ENCODE peak calls at places on chromosomes 4 and X, in four cellular contexts. One of them, this sample, is unnamed.

GRCh38 chr4:89700766-89701165 is 136.2 kb downstream of the SNCA start:
- DNase-seq in tibial artery: no peak
- DNase-seq in sigmoid colon: no peak
- DNase-seq in CD8-positive, alpha-beta T cell: no peak
- DNase-seq in this sample: no peak

GRCh38 chr4:188915175-188915574 is 775.9 kb downstream of the TRIML1 start:
- DNase-seq in sigmoid colon: no peak
- DNase-seq in tibial artery: no peak
- DNase-seq in CD8-positive, alpha-beta T cell: no peak
- DNase-seq in this sample: no peak

GRCh38 chrX:71210829-71211228 is 12.2 kb upstream of the GJB1 start:
- DNase-seq in tibial artery: no peak
- DNase-seq in CD8-positive, alpha-beta T cell: no peak
- DNase-seq in sigmoid colon: no peak
- DNase-seq in this sample: no peak

GRCh38 chrX:121256653-121257052 is 209.2 kb downstream of the GLUD2 start:
- DNase-seq in tibial artery: no peak
- DNase-seq in sigmoid colon: no peak
- DNase-seq in CD8-positive, alpha-beta T cell: no peak
- DNase-seq in this sample: no peak

GRCh38 chrX:136755411-136755810 is 25.3 kb downstream of the ARHGEF6 start:
- DNase-seq in CD8-positive, alpha-beta T cell: no peak
- DNase-seq in tibial artery: no peak
- DNase-seq in sigmoid colon: no peak
- DNase-seq in this sample: no peak

GRCh38 chr4:186137193-186137792 is 32.8 kb downstream of the FAM149A start:
- DNase-seq in tibial artery: no peak
- DNase-seq in sigmoid colon: no peak
- DNase-seq in CD8-positive, alpha-beta T cell: no peak
- DNase-seq in this sample: no peak

GRCh38 chr4:37793562-37793961 is 32.9 kb upstream of the PGM2 start:
- DNase-seq in CD8-positive, alpha-beta T cell: no peak
- DNase-seq in tibial artery: no peak
- DNase-seq in sigmoid colon: no peak
- DNase-seq in this sample: no peak

GRCh38 chrX:144388738-144389137 is 504.9 kb downstream of the UBE2NL start:
- DNase-seq in CD8-positive, alpha-beta T cell: no peak
- DNase-seq in tibial artery: no peak
- DNase-seq in sigmoid colon: no peak
- DNase-seq in this sample: no peak

GRCh38 chrX:139559383-139560042 is 29.0 kb downstream of the F9 start:
- DNase-seq in tibial artery: no peak
- DNase-seq in CD8-positive, alpha-beta T cell: no peak
- DNase-seq in sigmoid colon: no peak
- DNase-seq in this sample: no peak

GRCh38 chr4:36244257-36245084 is at the start of gene ARAP2:
- DNase-seq in CD8-positive, alpha-beta T cell: peak; percentile 45
- DNase-seq in sigmoid colon: peak; percentile 67
- DNase-seq in tibial artery: peak; percentile 23
- DNase-seq in this sample: peak; percentile 67

GRCh38 chr4:148248824-148249223 is 193.4 kb downstream of the NR3C2 start:
- DNase-seq in tibial artery: no peak
- DNase-seq in CD8-positive, alpha-beta T cell: no peak
- DNase-seq in sigmoid colon: no peak
- DNase-seq in this sample: no peak

GRCh38 chr4:96343836-96344235 is 503.9 kb downstream of the PDHA2 start:
- DNase-seq in sigmoid colon: no peak
- DNase-seq in tibial artery: no peak
- DNase-seq in CD8-positive, alpha-beta T cell: no peak
- DNase-seq in this sample: no peak

GRCh38 chr4:98794565-98795205 is 134.2 kb downstream of the EIF4E start:
- DNase-seq in CD8-positive, alpha-beta T cell: no peak
- DNase-seq in tibial artery: no peak
- DNase-seq in sigmoid colon: no peak
- DNase-seq in this sample: no peak

GRCh38 chr4:7826176-7826908 is 113.3 kb downstream of the AFAP1 start:
- DNase-seq in CD8-positive, alpha-beta T cell: no peak
- DNase-seq in sigmoid colon: peak; percentile 60
- DNase-seq in tibial artery: no peak
- DNase-seq in this sample: no peak

GRCh38 chrX:12947545-12948235 is 27.2 kb upstream of the TMSB4X start:
- DNase-seq in tibial artery: no peak
- DNase-seq in sigmoid colon: no peak
- DNase-seq in CD8-positive, alpha-beta T cell: no peak
- DNase-seq in this sample: no peak

GRCh38 chr4:160406426-160406825 is 1303.5 kb downstream of the RAPGEF2 start:
- DNase-seq in sigmoid colon: no peak
- DNase-seq in CD8-positive, alpha-beta T cell: no peak
- DNase-seq in tibial artery: no peak
- DNase-seq in this sample: no peak

GRCh38 chrX:42123369-42123768 is 200.0 kb upstream of the CASK start:
- DNase-seq in sigmoid colon: no peak
- DNase-seq in tibial artery: no peak
- DNase-seq in CD8-positive, alpha-beta T cell: no peak
- DNase-seq in this sample: no peak

GRCh38 chr4:3719191-3719590 is 47.0 kb upstream of the ADRA2C start:
- DNase-seq in sigmoid colon: no peak
- DNase-seq in tibial artery: no peak
- DNase-seq in CD8-positive, alpha-beta T cell: no peak
- DNase-seq in this sample: no peak

GRCh38 chr4:929970-930625 is 2.0 kb downstream of the GAK start:
- DNase-seq in CD8-positive, alpha-beta T cell: no peak
- DNase-seq in sigmoid colon: no peak
- DNase-seq in tibial artery: no peak
- DNase-seq in this sample: no peak

GRCh38 chrX:153519569-153520285 is 2.3 kb downstream of the ATP2B3 start:
- DNase-seq in CD8-positive, alpha-beta T cell: no peak
- DNase-seq in tibial artery: no peak
- DNase-seq in sigmoid colon: no peak
- DNase-seq in this sample: no peak

GRCh38 chr4:147754037-147754445 is 22.2 kb downstream of the ARHGAP10 start:
- DNase-seq in sigmoid colon: no peak
- DNase-seq in CD8-positive, alpha-beta T cell: no peak
- DNase-seq in tibial artery: no peak
- DNase-seq in this sample: no peak

GRCh38 chr4:56907009-56907408 is 691 bp upstream of the REST start:
- DNase-seq in sigmoid colon: no peak
- DNase-seq in CD8-positive, alpha-beta T cell: no peak
- DNase-seq in tibial artery: no peak
- DNase-seq in this sample: no peak

GRCh38 chr4:5470318-5470889 is 238.0 kb downstream of the EVC2 start:
- DNase-seq in CD8-positive, alpha-beta T cell: no peak
- DNase-seq in tibial artery: no peak
- DNase-seq in sigmoid colon: no peak
- DNase-seq in this sample: peak; percentile 39

GRCh38 chr4:66574145-66574978 is 904.1 kb upstream of the EPHA5 start:
- DNase-seq in sigmoid colon: no peak
- DNase-seq in CD8-positive, alpha-beta T cell: no peak
- DNase-seq in tibial artery: no peak
- DNase-seq in this sample: no peak
- H3K27ac ChIP-seq in sigmoid colon: no peak overlapping the region
- H3K27ac ChIP-seq in CD8-positive, alpha-beta T cell: no peak overlapping the region
- H3K27ac ChIP-seq in tibial artery: no peak overlapping the region
- H3K27ac ChIP-seq in this sample: no peak overlapping the region

GRCh38 chr4:102593147-102593546 is 92.0 kb downstream of the NFKB1 start:
- DNase-seq in sigmoid colon: no peak
- DNase-seq in tibial artery: no peak
- DNase-seq in CD8-positive, alpha-beta T cell: no peak
- DNase-seq in this sample: no peak

GRCh38 chr4:102598759-102599379 is 97.7 kb downstream of the NFKB1 start:
- DNase-seq in tibial artery: no peak
- DNase-seq in sigmoid colon: no peak
- DNase-seq in CD8-positive, alpha-beta T cell: no peak
- DNase-seq in this sample: no peak

GRCh38 chr4:102589743-102590142 is 88.6 kb downstream of the NFKB1 start:
- DNase-seq in CD8-positive, alpha-beta T cell: no peak
- DNase-seq in sigmoid colon: no peak
- DNase-seq in tibial artery: no peak
- DNase-seq in this sample: no peak

GRCh38 chr4:102598102-102598758 is 97.1 kb downstream of the NFKB1 start:
- DNase-seq in sigmoid colon: no peak
- DNase-seq in CD8-positive, alpha-beta T cell: no peak
- DNase-seq in tibial artery: no peak
- DNase-seq in this sample: no peak

GRCh38 chr4:102594000-102594399 is 92.8 kb downstream of the NFKB1 start:
- DNase-seq in CD8-positive, alpha-beta T cell: no peak
- DNase-seq in tibial artery: no peak
- DNase-seq in sigmoid colon: no peak
- DNase-seq in this sample: no peak
- H3K36me3 ChIP-seq in CD8-positive, alpha-beta T cell: peaks cover 29% of the 10 kb centered on the region
- H3K36me3 ChIP-seq in tibial artery: peaks cover 62% of the 10 kb centered on the region
- H3K36me3 ChIP-seq in sigmoid colon: no peaks in the 10 kb centered on the region
- H3K36me3 ChIP-seq in this sample: peaks cover 57% of the 10 kb centered on the region

GRCh38 chrX:64977051-64977450 is 801 bp upstream of the ZC4H2 start:
- DNase-seq in tibial artery: no peak
- DNase-seq in CD8-positive, alpha-beta T cell: no peak
- DNase-seq in sigmoid colon: no peak
- DNase-seq in this sample: no peak

GRCh38 chrX:64976673-64977040 is 407 bp upstream of the ZC4H2 start:
- DNase-seq in CD8-positive, alpha-beta T cell: no peak
- DNase-seq in sigmoid colon: no peak
- DNase-seq in tibial artery: no peak
- DNase-seq in this sample: no peak

GRCh38 chrX:64975989-64976672 is at the start of gene ZC4H2:
- DNase-seq in tibial artery: peak; percentile 69
- DNase-seq in sigmoid colon: peak; percentile 85
- DNase-seq in CD8-positive, alpha-beta T cell: peak; percentile 31
- DNase-seq in this sample: peak; percentile 16

GRCh38 chrX:64977830-64978229 is 1.6 kb upstream of the ZC4H2 start:
- DNase-seq in tibial artery: no peak
- DNase-seq in sigmoid colon: no peak
- DNase-seq in CD8-positive, alpha-beta T cell: no peak
- DNase-seq in this sample: no peak

DNA sequence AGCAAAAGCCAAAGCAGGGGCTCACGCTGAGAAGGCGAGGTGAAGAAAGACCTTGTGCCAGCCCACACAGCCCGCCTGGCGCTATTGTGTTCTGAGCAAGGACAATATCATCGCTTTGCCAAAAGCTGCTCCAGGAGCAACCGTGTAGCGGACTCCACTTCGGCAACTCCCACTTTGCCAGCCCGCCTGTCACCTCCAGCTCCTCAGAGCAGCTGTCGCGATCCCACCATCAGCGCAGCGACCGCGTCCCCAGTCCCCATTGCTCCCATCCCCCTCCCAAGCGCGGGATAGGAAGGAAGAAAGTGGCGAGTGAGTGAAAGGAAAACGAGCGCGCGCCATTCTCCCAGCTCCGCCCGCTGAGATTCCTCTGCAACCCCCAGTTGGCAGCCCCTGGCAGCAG is 759 bp downstream of the ZC4H2 start:
- DNase-seq in sigmoid colon: peak; percentile 64
- DNase-seq in CD8-positive, alpha-beta T cell: no peak
- DNase-seq in tibial artery: peak; percentile 19
- DNase-seq in this sample: no peak
- H3K27ac ChIP-seq in sigmoid colon: peak overlapping the region; percentile 71
- H3K27ac ChIP-seq in CD8-positive, alpha-beta T cell: no peak overlapping the region
- H3K27ac ChIP-seq in tibial artery: peak overlapping the region; percentile 50
- H3K27ac ChIP-seq in this sample: peak overlapping the region; percentile 20

DNA sequence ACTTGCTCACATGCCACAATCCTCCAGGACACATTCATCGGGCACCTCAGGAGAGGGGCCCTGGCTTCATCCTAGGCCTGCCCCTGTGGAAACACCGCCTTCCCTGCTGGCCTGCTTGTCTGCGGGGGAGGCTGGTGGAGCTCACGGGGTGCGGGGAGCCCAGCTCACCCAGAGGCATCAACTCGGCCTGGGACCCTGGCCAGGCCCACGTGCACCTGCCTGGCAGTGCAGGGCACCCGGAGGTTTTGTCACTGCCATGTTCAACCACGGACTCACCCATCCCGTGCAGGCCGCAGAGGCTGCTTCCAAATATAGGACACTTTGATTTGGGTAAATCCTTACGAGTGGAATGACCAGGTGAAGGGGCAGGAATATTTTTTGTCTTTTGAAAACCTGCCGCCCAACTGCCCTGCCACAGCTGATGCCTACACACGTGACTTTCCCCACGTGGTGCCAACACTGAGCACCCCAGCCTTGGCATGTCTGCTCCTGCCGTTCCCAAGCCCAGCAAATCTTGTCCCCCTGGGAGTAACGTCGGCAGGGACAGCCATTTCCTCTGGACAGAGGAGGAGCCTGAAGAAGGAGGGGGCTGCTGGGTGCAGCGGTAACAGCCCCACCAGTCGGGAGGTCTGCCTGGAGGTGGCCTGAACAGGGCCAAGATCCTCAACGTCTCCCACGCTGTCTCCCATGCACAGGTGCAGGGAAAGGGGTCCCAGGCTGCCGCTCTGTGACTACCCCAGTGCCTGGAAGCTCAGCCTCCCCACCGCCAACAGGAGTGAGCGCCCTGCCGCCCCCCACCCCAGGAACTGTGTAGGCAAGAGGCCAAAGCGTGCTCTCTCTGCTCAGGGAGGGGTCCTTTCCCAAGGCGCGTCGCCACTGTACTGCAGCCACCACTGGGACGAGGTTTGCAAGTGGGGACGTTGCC is 8.5 kb downstream of the MXD4 start:
- DNase-seq in sigmoid colon: peak; percentile 62
- DNase-seq in tibial artery: peak; percentile 15
- DNase-seq in CD8-positive, alpha-beta T cell: no peak
- DNase-seq in this sample: peak; percentile 57
- H3K36me3 ChIP-seq in sigmoid colon: peaks cover 17% of the 10 kb centered on the region
- H3K36me3 ChIP-seq in tibial artery: peaks cover 49% of the 10 kb centered on the region
- H3K36me3 ChIP-seq in CD8-positive, alpha-beta T cell: peaks cover 4% of the 10 kb centered on the region
- H3K36me3 ChIP-seq in this sample: peaks cover 42% of the 10 kb centered on the region

DNA sequence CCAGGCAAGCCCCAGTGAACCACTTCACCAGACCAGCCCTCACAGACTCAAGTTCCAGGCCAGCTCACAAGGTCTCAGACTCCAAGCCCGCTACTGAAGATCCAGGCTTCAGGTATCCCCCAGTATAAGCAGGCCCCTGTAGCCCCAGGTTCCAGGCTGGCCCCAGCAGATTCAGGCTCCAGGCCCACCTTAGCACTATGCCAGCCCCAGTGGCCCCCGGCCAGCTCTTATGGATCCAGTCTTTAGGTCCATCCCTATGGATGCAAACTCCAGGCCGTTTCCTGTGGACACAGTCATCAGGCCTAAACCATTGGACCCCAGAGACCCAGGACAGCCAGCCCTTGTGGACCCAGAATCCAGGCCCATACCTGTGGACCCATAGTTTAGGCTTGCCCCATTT is 277.8 kb upstream of the MAGEB18 start:
- DNase-seq in tibial artery: no peak
- DNase-seq in sigmoid colon: peak; percentile 62
- DNase-seq in CD8-positive, alpha-beta T cell: no peak
- DNase-seq in this sample: no peak
- H3K27ac ChIP-seq in tibial artery: no peak overlapping the region
- H3K27ac ChIP-seq in sigmoid colon: no peak overlapping the region
- H3K27ac ChIP-seq in CD8-positive, alpha-beta T cell: no peak overlapping the region
- H3K27ac ChIP-seq in this sample: no peak overlapping the region